ENCODE peak calls at places on chromosome 5, in seven cellular contexts. One of them, this sample, is unnamed.

GRCh38 chr5:18024542-18024941 is 390.3 kb downstream of the TAF11L14 start:
- DNase-seq in right atrium auricular region: no peak
- DNase-seq in foreskin fibroblast: no peak
- DNase-seq in fibroblast of mammary gland: no peak
- DNase-seq in coronary artery: no peak
- DNase-seq in progenitor cell of endocrine pancreas: no peak
- DNase-seq in endothelial cell: no peak
- DNase-seq in this sample: no peak

GRCh38 chr5:173003360-173003759 is 19.8 kb downstream of the ATP6V0E1 start:
- DNase-seq in coronary artery: no peak
- DNase-seq in progenitor cell of endocrine pancreas: no peak
- DNase-seq in foreskin fibroblast: no peak
- DNase-seq in fibroblast of mammary gland: no peak
- DNase-seq in endothelial cell: no peak
- DNase-seq in right atrium auricular region: peak
- DNase-seq in this sample: no peak

GRCh38 chr5:9156282-9156681 is 389.6 kb downstream of the SEMA5A start:
- DNase-seq in fibroblast of mammary gland: peak
- DNase-seq in right atrium auricular region: no peak
- DNase-seq in foreskin fibroblast: peak
- DNase-seq in progenitor cell of endocrine pancreas: no peak
- DNase-seq in coronary artery: no peak
- DNase-seq in endothelial cell: peak
- DNase-seq in this sample: peak

GRCh38 chr5:32109236-32109635 is 64.9 kb downstream of the GOLPH3 start:
- DNase-seq in fibroblast of mammary gland: peak
- DNase-seq in right atrium auricular region: no peak
- DNase-seq in foreskin fibroblast: peak
- DNase-seq in progenitor cell of endocrine pancreas: no peak
- DNase-seq in endothelial cell: no peak
- DNase-seq in coronary artery: no peak
- DNase-seq in this sample: no peak

GRCh38 chr5:169125571-169125970 is 175.4 kb downstream of the SLIT3 start:
- DNase-seq in endothelial cell: no peak
- DNase-seq in progenitor cell of endocrine pancreas: no peak
- DNase-seq in foreskin fibroblast: no peak
- DNase-seq in right atrium auricular region: no peak
- DNase-seq in fibroblast of mammary gland: no peak
- DNase-seq in coronary artery: no peak
- DNase-seq in this sample: no peak

GRCh38 chr5:69491838-69492390 is 676 bp upstream of the OCLN start:
- DNase-seq in foreskin fibroblast: no peak
- DNase-seq in fibroblast of mammary gland: no peak
- DNase-seq in right atrium auricular region: no peak
- DNase-seq in endothelial cell: no peak
- DNase-seq in progenitor cell of endocrine pancreas: no peak
- DNase-seq in coronary artery: no peak
- DNase-seq in this sample: no peak

GRCh38 chr5:62346727-62347126 is 40.7 kb downstream of the KIF2A start:
- DNase-seq in endothelial cell: no peak
- DNase-seq in fibroblast of mammary gland: no peak
- DNase-seq in foreskin fibroblast: no peak
- DNase-seq in right atrium auricular region: no peak
- DNase-seq in coronary artery: no peak
- DNase-seq in progenitor cell of endocrine pancreas: no peak
- DNase-seq in this sample: no peak

GRCh38 chr5:72503888-72504491 is 3.2 kb downstream of the ZNF366 start:
- DNase-seq in right atrium auricular region: no peak
- DNase-seq in coronary artery: no peak
- DNase-seq in progenitor cell of endocrine pancreas: no peak
- DNase-seq in endothelial cell: no peak
- DNase-seq in fibroblast of mammary gland: peak
- DNase-seq in foreskin fibroblast: peak
- DNase-seq in this sample: no peak

GRCh38 chr5:14142202-14142855 is 813 bp upstream of the TRIO start:
- DNase-seq in right atrium auricular region: no peak
- DNase-seq in foreskin fibroblast: peak
- DNase-seq in coronary artery: no peak
- DNase-seq in progenitor cell of endocrine pancreas: no peak
- DNase-seq in endothelial cell: no peak
- DNase-seq in fibroblast of mammary gland: peak
- DNase-seq in this sample: no peak

GRCh38 chr5:108101105-108101504 is 280.8 kb downstream of the FBXL17 start:
- DNase-seq in coronary artery: no peak
- DNase-seq in fibroblast of mammary gland: peak
- DNase-seq in foreskin fibroblast: no peak
- DNase-seq in progenitor cell of endocrine pancreas: no peak
- DNase-seq in endothelial cell: no peak
- DNase-seq in right atrium auricular region: no peak
- DNase-seq in this sample: no peak

GRCh38 chr5:87408219-87408618 is 4.5 kb downstream of the CCNH start:
- DNase-seq in foreskin fibroblast: no peak
- DNase-seq in right atrium auricular region: no peak
- DNase-seq in endothelial cell: no peak
- DNase-seq in coronary artery: no peak
- DNase-seq in fibroblast of mammary gland: no peak
- DNase-seq in progenitor cell of endocrine pancreas: no peak
- DNase-seq in this sample: no peak

GRCh38 chr5:171640396-171640981 is 145.1 kb upstream of the SMIM23 start:
- DNase-seq in progenitor cell of endocrine pancreas: no peak
- DNase-seq in right atrium auricular region: no peak
- DNase-seq in endothelial cell: no peak
- DNase-seq in foreskin fibroblast: no peak
- DNase-seq in coronary artery: no peak
- DNase-seq in fibroblast of mammary gland: no peak
- DNase-seq in this sample: no peak

GRCh38 chr5:95531491-95531890 is 23.3 kb downstream of the SKIC3 start:
- DNase-seq in foreskin fibroblast: no peak
- DNase-seq in fibroblast of mammary gland: no peak
- DNase-seq in endothelial cell: no peak
- DNase-seq in right atrium auricular region: no peak
- DNase-seq in progenitor cell of endocrine pancreas: no peak
- DNase-seq in coronary artery: no peak
- DNase-seq in this sample: no peak

GRCh38 chr5:150152636-150153462 is 2.8 kb downstream of the PDGFRB start:
- DNase-seq in fibroblast of mammary gland: peak
- DNase-seq in progenitor cell of endocrine pancreas: no peak
- DNase-seq in endothelial cell: no peak
- DNase-seq in foreskin fibroblast: no peak
- DNase-seq in right atrium auricular region: no peak
- DNase-seq in coronary artery: no peak
- DNase-seq in this sample: no peak

GRCh38 chr5:77101298-77101697 is 14.2 kb upstream of the ZBED3 start:
- DNase-seq in endothelial cell: no peak
- DNase-seq in coronary artery: no peak
- DNase-seq in fibroblast of mammary gland: peak
- DNase-seq in foreskin fibroblast: peak
- DNase-seq in right atrium auricular region: no peak
- DNase-seq in progenitor cell of endocrine pancreas: no peak
- DNase-seq in this sample: no peak

GRCh38 chr5:5886812-5887486 is 464.5 kb downstream of the ICE1 start:
- DNase-seq in endothelial cell: peak
- DNase-seq in fibroblast of mammary gland: no peak
- DNase-seq in coronary artery: no peak
- DNase-seq in right atrium auricular region: no peak
- DNase-seq in foreskin fibroblast: no peak
- DNase-seq in progenitor cell of endocrine pancreas: peak
- DNase-seq in this sample: peak
- TF ChIP-seq CTCF in endothelial cell: peak
- TF ChIP-seq CTCF in fibroblast of mammary gland: no peak
- TF ChIP-seq CTCF in coronary artery: no peak
- TF ChIP-seq CTCF in right atrium auricular region: peak
- TF ChIP-seq CTCF in foreskin fibroblast: no peak
- TF ChIP-seq CTCF in progenitor cell of endocrine pancreas: peak
- TF ChIP-seq CTCF in this sample: peak

GRCh38 chr5:54091416-54092130 is 218.8 kb downstream of the ARL15 start:
- DNase-seq in endothelial cell: no peak
- DNase-seq in fibroblast of mammary gland: no peak
- DNase-seq in coronary artery: no peak
- DNase-seq in right atrium auricular region: no peak
- DNase-seq in progenitor cell of endocrine pancreas: no peak
- DNase-seq in foreskin fibroblast: no peak
- DNase-seq in this sample: no peak

GRCh38 chr5:54088081-54088480 is 222.3 kb downstream of the ARL15 start:
- DNase-seq in progenitor cell of endocrine pancreas: no peak
- DNase-seq in fibroblast of mammary gland: no peak
- DNase-seq in coronary artery: no peak
- DNase-seq in endothelial cell: no peak
- DNase-seq in foreskin fibroblast: no peak
- DNase-seq in right atrium auricular region: no peak
- DNase-seq in this sample: no peak

GRCh38 chr5:54093081-54093492 is 217.3 kb downstream of the ARL15 start:
- DNase-seq in fibroblast of mammary gland: no peak
- DNase-seq in foreskin fibroblast: no peak
- DNase-seq in right atrium auricular region: no peak
- DNase-seq in endothelial cell: no peak
- DNase-seq in coronary artery: no peak
- DNase-seq in progenitor cell of endocrine pancreas: no peak
- DNase-seq in this sample: no peak

GRCh38 chr5:54087436-54087835 is 222.9 kb downstream of the ARL15 start:
- DNase-seq in progenitor cell of endocrine pancreas: no peak
- DNase-seq in endothelial cell: no peak
- DNase-seq in fibroblast of mammary gland: peak
- DNase-seq in coronary artery: no peak
- DNase-seq in foreskin fibroblast: peak
- DNase-seq in right atrium auricular region: no peak
- DNase-seq in this sample: no peak

DNA sequence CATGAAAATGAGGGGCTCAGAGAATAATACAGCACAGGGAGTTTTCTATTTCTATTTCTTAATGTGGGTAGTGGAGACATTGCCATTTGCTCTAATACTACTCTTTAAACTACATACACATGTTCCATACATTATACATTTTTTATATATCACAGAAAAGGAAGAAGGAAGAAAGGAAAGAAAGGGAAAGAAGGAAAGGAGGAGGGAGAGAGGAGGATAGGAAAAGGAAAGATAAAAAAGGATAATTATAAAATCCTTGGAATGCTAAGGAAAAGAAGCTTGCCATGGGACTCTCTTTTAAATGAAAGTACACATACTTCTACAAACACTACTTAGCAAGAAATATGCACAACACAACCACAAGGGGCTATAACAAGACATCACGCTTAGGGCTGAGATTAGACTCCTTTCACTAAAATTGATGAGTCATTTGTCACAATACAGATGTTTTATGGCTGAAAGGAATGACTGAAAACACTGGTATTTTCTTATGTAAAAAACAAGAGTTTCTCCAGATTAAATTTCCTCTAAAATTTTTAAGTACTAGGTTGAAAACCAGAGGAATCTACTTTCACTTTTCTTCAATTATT is 219.8 kb downstream of the ARL15 start:
- DNase-seq in foreskin fibroblast: peak
- DNase-seq in right atrium auricular region: no peak
- DNase-seq in fibroblast of mammary gland: peak
- DNase-seq in progenitor cell of endocrine pancreas: no peak
- DNase-seq in endothelial cell: no peak
- DNase-seq in coronary artery: no peak
- DNase-seq in this sample: no peak
- TF ChIP-seq CTCF in foreskin fibroblast: peak
- TF ChIP-seq CTCF in right atrium auricular region: no peak
- TF ChIP-seq CTCF in fibroblast of mammary gland: peak
- TF ChIP-seq CTCF in progenitor cell of endocrine pancreas: peak
- TF ChIP-seq CTCF in endothelial cell: no peak
- TF ChIP-seq CTCF in coronary artery: no peak
- TF ChIP-seq CTCF in this sample: no peak

GRCh38 chr5:157326440-157327023 is 60.6 kb downstream of the CYFIP2 start:
- DNase-seq in foreskin fibroblast: no peak
- DNase-seq in coronary artery: no peak
- DNase-seq in endothelial cell: no peak
- DNase-seq in progenitor cell of endocrine pancreas: no peak
- DNase-seq in right atrium auricular region: no peak
- DNase-seq in fibroblast of mammary gland: no peak
- DNase-seq in this sample: no peak
- TF ChIP-seq CTCF in foreskin fibroblast: no peak
- TF ChIP-seq CTCF in coronary artery: no peak
- TF ChIP-seq CTCF in endothelial cell: no peak
- TF ChIP-seq CTCF in progenitor cell of endocrine pancreas: no peak
- TF ChIP-seq CTCF in right atrium auricular region: no peak
- TF ChIP-seq CTCF in fibroblast of mammary gland: no peak
- TF ChIP-seq CTCF in this sample: no peak

DNA sequence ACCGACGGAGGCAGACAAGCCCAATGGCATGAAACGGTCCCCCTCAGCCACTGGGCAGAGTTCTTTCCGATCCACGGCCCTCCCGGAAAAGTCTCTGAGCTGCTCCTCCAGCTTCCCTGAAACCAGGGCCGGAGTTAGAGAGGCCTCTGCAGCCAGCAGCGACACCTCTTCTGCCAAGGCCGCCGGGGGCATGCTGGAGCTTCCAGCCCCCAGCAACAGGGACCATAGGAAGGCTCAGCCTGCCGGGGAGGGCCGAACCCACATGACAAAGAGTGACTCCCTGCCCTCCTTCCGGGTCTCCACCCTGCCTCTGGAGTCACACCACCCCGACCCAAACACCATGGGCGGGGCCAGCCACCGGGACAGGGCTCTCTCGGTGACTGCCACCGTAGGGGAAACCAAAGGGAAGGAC is 30.1 kb downstream of the CD180 start:
- DNase-seq in fibroblast of mammary gland: no peak
- DNase-seq in endothelial cell: no peak
- DNase-seq in progenitor cell of endocrine pancreas: no peak
- DNase-seq in foreskin fibroblast: no peak
- DNase-seq in coronary artery: peak
- DNase-seq in right atrium auricular region: peak
- DNase-seq in this sample: no peak
- TF ChIP-seq CTCF in fibroblast of mammary gland: no peak
- TF ChIP-seq CTCF in endothelial cell: peak
- TF ChIP-seq CTCF in progenitor cell of endocrine pancreas: no peak
- TF ChIP-seq CTCF in foreskin fibroblast: no peak
- TF ChIP-seq CTCF in coronary artery: no peak
- TF ChIP-seq CTCF in right atrium auricular region: no peak
- TF ChIP-seq CTCF in this sample: no peak

GRCh38 chr5:177607452-177608192 is 7.7 kb downstream of the B4GALT7 start:
- DNase-seq in progenitor cell of endocrine pancreas: peak
- DNase-seq in fibroblast of mammary gland: peak
- DNase-seq in coronary artery: peak
- DNase-seq in foreskin fibroblast: peak
- DNase-seq in endothelial cell: peak
- DNase-seq in right atrium auricular region: peak
- DNase-seq in this sample: peak
- TF ChIP-seq CTCF in progenitor cell of endocrine pancreas: peak
- TF ChIP-seq CTCF in fibroblast of mammary gland: peak
- TF ChIP-seq CTCF in coronary artery: peak
- TF ChIP-seq CTCF in foreskin fibroblast: peak
- TF ChIP-seq CTCF in endothelial cell: peak
- TF ChIP-seq CTCF in right atrium auricular region: peak
- TF ChIP-seq CTCF in this sample: peak

GRCh38 chr5:38751103-38751502 is 94.7 kb upstream of the OSMR start:
- DNase-seq in fibroblast of mammary gland: peak
- DNase-seq in endothelial cell: no peak
- DNase-seq in foreskin fibroblast: no peak
- DNase-seq in right atrium auricular region: no peak
- DNase-seq in progenitor cell of endocrine pancreas: no peak
- DNase-seq in coronary artery: no peak
- DNase-seq in this sample: no peak
- TF ChIP-seq CTCF in fibroblast of mammary gland: peak
- TF ChIP-seq CTCF in endothelial cell: no peak
- TF ChIP-seq CTCF in foreskin fibroblast: no peak
- TF ChIP-seq CTCF in right atrium auricular region: no peak
- TF ChIP-seq CTCF in progenitor cell of endocrine pancreas: no peak
- TF ChIP-seq CTCF in coronary artery: no peak
- TF ChIP-seq CTCF in this sample: no peak

This sample was measured in nephron progenitor cell.